ENCODE peak calls at places on chromosomes 12 and 14, in five cellular contexts. K, Q, W, T and M are unnamed samples.

GRCh38 chr14:87601011-87601410 is 392.0 kb downstream of the GALC start:
- DNase-seq in K (no peak), Q (no peak), W (no peak), T (no peak), M (no peak)

GRCh38 chr12:120126635-120127005 is 10.1 kb upstream of the RAB35 start:
- DNase-seq in K (no peak), Q (no peak), W (no peak), T (no peak), M (no peak)

GRCh38 chr12:6273209-6273928 is 37.1 kb upstream of the PLEKHG6 start:
- DNase-seq in K (no peak), Q (no peak), W (no peak), T (no peak), M (no peak)

GRCh38 chr14:76810953-76811400 is 1.7 kb downstream of the ANGEL1 start:
- DNase-seq in K (peak; percentile 37), Q (peak; percentile 40), W (peak; percentile 20), T (no peak), M (peak; percentile 57)

GRCh38 chr12:23950011-23950774 is 723 bp upstream of the SOX5 start:
- DNase-seq in K (peak; percentile 26), Q (no peak), W (no peak), T (no peak), M (no peak)

GRCh38 chr14:77864085-77864484 is 64.2 kb downstream of the ADCK1 start:
- DNase-seq in K (no peak), Q (no peak), W (no peak), T (no peak), M (no peak)

GRCh38 chr12:31518680-31519227 is 72.2 kb downstream of the DENND5B start:
- DNase-seq in K (peak; percentile 80), Q (peak; percentile 99), W (peak; percentile 99), T (no peak), M (peak; percentile 98)

GRCh38 chr12:18429366-18429765 is 168.0 kb downstream of the PIK3C2G start:
- DNase-seq in K (no peak), Q (no peak), W (no peak), T (no peak), M (no peak)

GRCh38 chr14:74567646-74568379 is 44.2 kb downstream of the LTBP2 start:
- DNase-seq in K (no peak), Q (no peak), W (no peak), T (no peak), M (no peak)

GRCh38 chr12:66947119-66947518 is 268.2 kb upstream of the GRIP1 start:
- DNase-seq in K (no peak), Q (peak; percentile 5), W (no peak), T (no peak), M (no peak)

GRCh38 chr14:56339855-56340701 is 221.9 kb downstream of the PELI2 start:
- DNase-seq in K (peak; percentile 84), Q (peak; percentile 87), W (peak; percentile 56), T (no peak), M (peak; percentile 91)

GRCh38 chr12:52238206-52238840 is 5.3 kb downstream of the KRT7 start:
- DNase-seq in K (no peak), Q (no peak), W (no peak), T (no peak), M (peak; percentile 45)

GRCh38 chr12:58424735-58425379 is 483.5 kb downstream of the ATP23 start:
- DNase-seq in K (no peak), Q (no peak), W (peak; percentile 10), T (no peak), M (peak; percentile 14)

GRCh38 chr12:108729612-108730336 is 1.5 kb downstream of the CORO1C start:
- DNase-seq in K (peak; percentile 90), Q (peak; percentile 76), W (peak; percentile 41), T (no peak), M (peak; percentile 49)

GRCh38 chr12:20368653-20369163 is 371 bp downstream of the PDE3A start:
- DNase-seq in K (no peak), Q (peak; percentile 30), W (peak; percentile 31), T (no peak), M (no peak)

GRCh38 chr12:26636710-26637328 is 196.2 kb downstream of the ITPR2 start:
- DNase-seq in K (no peak), Q (peak; percentile 78), W (peak; percentile 92), T (no peak), M (peak; percentile 57)

GRCh38 chr14:68669644-68670343 is 123.1 kb downstream of the ZFP36L1 start:
- DNase-seq in K (no peak), Q (no peak), W (no peak), T (no peak), M (no peak)

GRCh38 chr12:43758728-43759563 is at the start of the genes IRAK4 and PUS7L:
- DNase-seq in K (peak; percentile 98), Q (peak; percentile 95), W (peak; percentile 100), T (peak; percentile 94), M (peak; percentile 98)

GRCh38 chr12:88985631-88986030 is 366.7 kb downstream of the DUSP6 start:
- DNase-seq in K (no peak), Q (no peak), W (no peak), T (no peak), M (no peak)

GRCh38 chr14:32366256-32366655 is 37.2 kb downstream of the AKAP6 start:
- DNase-seq in K (peak; percentile 40), Q (no peak), W (no peak), T (no peak), M (no peak)

GRCh38 chr12:6200266-6201198 is at the start of gene CD9:
- DNase-seq in K (peak; percentile 42), Q (no peak), W (peak; percentile 67), T (peak; percentile 12), M (peak; percentile 57)

GRCh38 chr12:124422142-124422569 is 127.3 kb downstream of the RFLNA start:
- DNase-seq in K (no peak), Q (no peak), W (no peak), T (no peak), M (peak; percentile 57)

GRCh38 chr14:95153866-95154265 is 3.5 kb downstream of the DICER1 start:
- DNase-seq in K (no peak), Q (no peak), W (no peak), T (no peak), M (no peak)

GRCh38 chr12:69497308-69498026 is 27.3 kb downstream of the FRS2 start:
- DNase-seq in K (no peak), Q (no peak), W (peak; percentile 82), T (no peak), M (no peak)

GRCh38 chr12:29131539-29131938 is 17.5 kb upstream of the FAR2 start:
- DNase-seq in K (no peak), Q (peak; percentile 48), W (no peak), T (no peak), M (peak; percentile 57)

GRCh38 chr14:76793324-76793723 is 19.4 kb downstream of the ANGEL1 start:
- DNase-seq in K (no peak), Q (no peak), W (no peak), T (no peak), M (no peak)

GRCh38 chr12:69994593-69995222 is 169.7 kb downstream of the MYRFL start:
- DNase-seq in K (no peak), Q (no peak), W (no peak), T (no peak), M (no peak)

GRCh38 chr12:121575051-121575450 is 5.8 kb downstream of the KDM2B start:
- DNase-seq in K (no peak), Q (no peak), W (no peak), T (no peak), M (no peak)

GRCh38 chr14:74886001-74886400 is 4.3 kb downstream of the DLST start:
- DNase-seq in K (no peak), Q (no peak), W (no peak), T (no peak), M (peak; percentile 67)

GRCh38 chr14:36514278-36515104 is 5.5 kb downstream of the NKX2-1 start:
- DNase-seq in K (no peak), Q (no peak), W (no peak), T (no peak), M (no peak)

GRCh38 chr12:104182621-104183378 is 32.8 kb upstream of the TXNRD1 start:
- DNase-seq in K (no peak), Q (no peak), W (no peak), T (no peak), M (no peak)

GRCh38 chr14:35158951-35159653 is 36.8 kb downstream of the PRORP start:
- DNase-seq in K (no peak), Q (no peak), W (no peak), T (no peak), M (no peak)